ENCODE peak calls at places on chromosomes 6 and 20, in four cellular contexts. O is smooth muscle cell of the brain vasculature; Q is GM04503; S is stimulated activated CD4-positive, alpha-beta T cell treated with anti-CD3 and anti-CD28 coated beads, Interleukin-12 subunit alpha, Interleukin-12 subunit beta, amount 100 ng/mL, for 48 hours. R is an unnamed sample.
A peak's percentile ranks its signal among the peaks of the same experiment; 100 is the strongest.

GRCh38 chr6:28081486-28081751 is 1.1 kb downstream of the ZNF165 start:
- DNase-seq in Q (no peak), O (no peak), S (no peak), R (no peak)

GRCh38 chr6:166058064-166058739 is 109.4 kb downstream of the TBXT start:
- DNase-seq in S (no peak), Q (no peak), O (no peak), R (no peak)

GRCh38 chr6:93393554-93394074 is 25.7 kb downstream of the EPHA7 start:
- DNase-seq in O (no peak), S (no peak), Q (no peak), R (no peak)

GRCh38 chr20:4130404-4131189 is 115.2 kb upstream of the RNF24 start:
- DNase-seq in Q (no peak), S (peak; percentile 77), O (no peak), R (no peak)

GRCh38 chr20:9628166-9628565 is 113.8 kb downstream of the LAMP5 start:
- DNase-seq in O (no peak), S (no peak), Q (no peak), R (no peak)

GRCh38 chr6:100366419-100366818 is 98.3 kb downstream of the SIM1 start:
- DNase-seq in Q (no peak), S (no peak), O (no peak), R (no peak)

GRCh38 chr6:25329156-25329555 is 50.0 kb downstream of the CARMIL1 start:
- DNase-seq in Q (no peak), O (no peak), S (no peak), R (no peak)

GRCh38 chr6:35214869-35215664 is 1.3 kb downstream of the SCUBE3 start:
- DNase-seq in O (no peak), Q (no peak), S (no peak), R (no peak)

GRCh38 chr20:14992961-14993360 is 655.5 kb upstream of the FLRT3 start:
- DNase-seq in S (no peak), O (no peak), Q (no peak), R (no peak)

GRCh38 chr6:129489215-129489765 is 220.7 kb downstream of the ARHGAP18 start:
- DNase-seq in O (no peak), Q (no peak), S (no peak), R (no peak)

GRCh38 chr6:41684311-41685182 is 46.3 kb downstream of the MDFI start:
- DNase-seq in O (no peak), S (no peak), Q (no peak), R (no peak)

GRCh38 chr6:157148391-157149323 is 174.7 kb downstream of the TMEM242 start:
- DNase-seq in Q (peak; percentile 77), S (no peak), O (peak; percentile 70), R (peak; percentile 86)

GRCh38 chr6:114000066-114000465 is 29.1 kb upstream of the HDAC2 start:
- DNase-seq in O (peak; percentile 50), S (no peak), Q (peak; percentile 6), R (peak; percentile 4)

GRCh38 chr6:5950448-5950847 is 56.3 kb downstream of the NRN1 start:
- DNase-seq in S (peak; percentile 11), O (no peak), Q (no peak), R (no peak)

GRCh38 chr6:72963946-72964345 is 261.4 kb downstream of the KHDC1L start:
- DNase-seq in S (no peak), O (no peak), Q (no peak), R (no peak)

GRCh38 chr20:1397710-1398109 is 4.9 kb upstream of the FKBP1A start:
- DNase-seq in Q (no peak), S (no peak), O (no peak), R (no peak)

GRCh38 chr20:15930324-15931305 is 642.6 kb downstream of the KIF16B start:
- DNase-seq in Q (peak; percentile 24), O (peak; percentile 15), S (no peak), R (peak; percentile 5)

GRCh38 chr6:44539701-44540100 is 152.2 kb downstream of the CDC5L start:
- DNase-seq in Q (no peak), O (no peak), S (no peak), R (no peak)

GRCh38 chr20:33437141-33437911 is 6.2 kb downstream of the SNTA1 start:
- DNase-seq in S (no peak), O (peak; percentile 65), Q (peak; percentile 8), R (no peak)

GRCh38 chr6:32294566-32294965 is 70.7 kb upstream of the NOTCH4 start:
- DNase-seq in S (no peak), Q (no peak), O (no peak), R (no peak)

GRCh38 chr6:168964138-168964892 is 289.3 kb downstream of the THBS2 start:
- DNase-seq in S (no peak), Q (peak; percentile 74), O (no peak), R (no peak)

GRCh38 chr6:72042088-72042487 is 155.7 kb downstream of the RIMS1 start:
- DNase-seq in O (no peak), Q (no peak), S (no peak), R (no peak)

GRCh38 chr20:21183722-21184121 is 57.8 kb downstream of the KIZ start:
- DNase-seq in Q (no peak), O (no peak), S (no peak), R (no peak)